ENCODE peak calls at places on chromosome 1, in nine cellular contexts. A is CD8-positive, alpha-beta memory T cell; L is activated CD8-positive, alpha-beta memory T cell treated with anti-CD3 and anti-CD28 coated beads for 48 hours; T is CD4-positive, alpha-beta memory T cell; H is stimulated activated CD8-positive, alpha-beta memory T cell treated with anti-CD3 and anti-CD28 coated beads, Interleukin-4, amount 100 ng/mL, for 24 hours; V is GM20000; F is aorta; N is central memory CD4-positive, alpha-beta T cell; G is B cell. S is an unnamed sample.

GRCh38 chr1:17412093-17412870 is 27.2 kb downstream of the RCC2 start:
- DNase-seq in A (no peak), L (no peak), T (no peak), H (no peak), V (no peak), F (no peak), N (no peak), G (no peak), S (no peak)

GRCh38 chr1:27551170-27551952 is 52.6 kb downstream of the AHDC1 start:
- DNase-seq in A (no peak), L (no peak), T (no peak), H (no peak), V (no peak), F (no peak), N (no peak), G (no peak), S (no peak)

GRCh38 chr1:13708380-13709010 is 8.5 kb downstream of the PRDM2 start:
- DNase-seq in A (no peak), L (no peak), T (no peak), H (no peak), V (no peak), F (no peak), N (no peak), G (no peak), S (no peak)

GRCh38 chr1:154726443-154726842 is 118.5 kb upstream of the ADAR start:
- DNase-seq in A (no peak), L (no peak), T (no peak), H (no peak), V (no peak), F (no peak), N (no peak), G (no peak), S (no peak)

GRCh38 chr1:17875171-17875881 is 120.2 kb downstream of the ACTL8 start:
- DNase-seq in A (no peak), L (no peak), T (no peak), H (no peak), V (no peak), F (no peak), N (no peak), G (no peak), S (no peak)

GRCh38 chr1:10057305-10057704 is 24.5 kb downstream of the UBE4B start:
- DNase-seq in A (no peak), L (no peak), T (no peak), H (no peak), V (no peak), F (peak), N (no peak), G (no peak), S (no peak)

GRCh38 chr1:19793360-19794046 is 6.2 kb downstream of the TMCO4 start:
- DNase-seq in A (no peak), L (no peak), T (peak), H (no peak), V (no peak), F (no peak), N (no peak), G (no peak), S (no peak)

GRCh38 chr1:200231787-200232222 is 178.0 kb downstream of the ZNF281 start:
- DNase-seq in A (no peak), L (no peak), T (no peak), H (no peak), V (no peak), F (no peak), N (no peak), G (no peak), S (no peak)